ENCODE peak calls at places on chromosomes 12 and 14, in four cellular contexts. O, A, G and Q are unnamed samples.

GRCh38 chr14:64997108-64997794 is 10.6 kb downstream of the FNTB start:
- DNase-seq in G (no peak), O (no peak), A (no peak), Q (no peak)

GRCh38 chr14:104685216-104685997 is 4.0 kb upstream of the INF2 start:
- DNase-seq in G (no peak), O (no peak), A (no peak), Q (no peak)

GRCh38 chr14:73457935-73458218 is 469 bp downstream of the NUMB start:
- DNase-seq in O (peak), G (no peak), A (no peak), Q (no peak)

GRCh38 chr12:54421175-54421872 is 2.3 kb upstream of the ITGA5 start:
- DNase-seq in A (peak), O (no peak), G (peak), Q (no peak)

GRCh38 chr14:52545584-52546317 is 6.6 kb downstream of the TXNDC16 start:
- DNase-seq in A (no peak), O (no peak), G (no peak), Q (no peak)

GRCh38 chr12:48160807-48161206 is 3.5 kb upstream of the ASB8 start:
- DNase-seq in A (peak), G (no peak), O (no peak), Q (no peak)

GRCh38 chr12:132186857-132187620 is 42.8 kb downstream of the NOC4L start:
- DNase-seq in G (no peak), O (no peak), A (no peak), Q (no peak)

GRCh38 chr12:79424109-79424721 is 266.5 kb downstream of the PAWR start:
- DNase-seq in G (no peak), A (peak), O (no peak), Q (peak)

GRCh38 chr12:93234641-93235040 is 143.1 kb upstream of the NUDT4 start:
- DNase-seq in A (peak), G (no peak), O (no peak), Q (no peak)

GRCh38 chr14:25121342-25122129 is 71.6 kb upstream of the STXBP6 start:
- DNase-seq in A (peak), G (no peak), O (no peak), Q (peak)

GRCh38 chr12:17588968-17589367 is 501.0 kb downstream of the RERGL start:
- DNase-seq in G (no peak), O (no peak), A (no peak), Q (no peak)

GRCh38 chr14:23441076-23441475 is 5.6 kb upstream of the MYH7 start:
- DNase-seq in O (no peak), A (no peak), G (no peak), Q (no peak)

GRCh38 chr14:100391777-100392176 is 68.6 kb downstream of the SLC25A47 start:
- DNase-seq in O (no peak), G (no peak), A (no peak), Q (peak)

GRCh38 chr12:61546296-61546695 is 713.9 kb upstream of the USP15 start:
- DNase-seq in A (no peak), G (no peak), O (no peak), Q (no peak)

GRCh38 chr12:132151766-132152410 is 7.6 kb downstream of the NOC4L start:
- DNase-seq in A (no peak), G (peak), O (peak), Q (no peak)

GRCh38 chr12:12474931-12475485 is 87.7 kb downstream of the DUSP16 start:
- DNase-seq in O (no peak), G (no peak), A (peak), Q (no peak)

GRCh38 chr14:90408713-90409112 is 11.9 kb downstream of the CALM1 start:
- DNase-seq in O (no peak), G (no peak), A (no peak), Q (no peak)

GRCh38 chr14:104775073-104775489 is 20.5 kb downstream of the AKT1 start:
- DNase-seq in O (no peak), A (no peak), G (no peak), Q (no peak)

GRCh38 chr14:24204163-24205146 is 1.0 kb upstream of the TSSK4 start:
- DNase-seq in G (no peak), O (no peak), A (no peak), Q (no peak)

GRCh38 chr14:105147701-105148603 is 20.6 kb downstream of the JAG2 start:
- DNase-seq in A (no peak), G (peak), O (no peak), Q (no peak)

GRCh38 chr12:28802706-28803438 is 346.2 kb upstream of the FAR2 start:
- DNase-seq in A (peak), G (no peak), O (no peak), Q (peak)